ENCODE peak calls at places on chromosomes 6 and 20, in eight cellular contexts. E is Daoy; V is right cardiac atrium; X is NCI-H82; Q is sigmoid colon; D is CD4-positive, alpha-beta T cell; J is NCI-H1436; B is cardiac muscle cell. A is an unnamed sample.

GRCh38 chr20:63101781-63102719 is 95.3 kb upstream of the BHLHE23 start:
- DNase-seq in J (no peak), D (peak; percentile 56), E (peak; percentile 52), B (peak; percentile 61), Q (peak; percentile 70), V (peak; percentile 68), X (no peak), A (peak; percentile 68)

GRCh38 chr20:45552456-45552855 is 5.3 kb upstream of the EPPIN start:
- DNase-seq in B (no peak), X (no peak), Q (no peak), D (no peak), V (no peak), E (no peak), J (no peak), A (no peak)

GRCh38 chr6:147201885-147202515 is 2.2 kb upstream of the STXBP5 start:
- DNase-seq in V (no peak), E (peak; percentile 67), J (peak; percentile 21), B (peak; percentile 53), X (peak; percentile 81), D (no peak), Q (no peak), A (peak; percentile 21)

GRCh38 chr6:108798672-108799355 is 49.4 kb upstream of the ARMC2 start:
- DNase-seq in B (peak; percentile 57), V (peak; percentile 69), Q (no peak), X (peak; percentile 93), D (peak; percentile 58), E (peak; percentile 7), J (no peak), A (peak; percentile 44)

GRCh38 chr6:131387706-131388455 is 185.1 kb upstream of the ARG1 start:
- DNase-seq in X (no peak), E (no peak), Q (no peak), V (no peak), D (no peak), B (no peak), J (no peak), A (no peak)

GRCh38 chr6:13767121-13767794 is 47.1 kb downstream of the MCUR1 start:
- DNase-seq in D (peak; percentile 47), J (no peak), E (peak; percentile 53), X (no peak), B (peak; percentile 40), V (peak; percentile 71), Q (peak; percentile 89), A (peak; percentile 48)

GRCh38 chr6:71478834-71479541 is 190.4 kb downstream of the OGFRL1 start:
- DNase-seq in X (no peak), V (no peak), Q (no peak), J (no peak), E (peak; percentile 87), B (peak; percentile 97), D (no peak), A (no peak)

GRCh38 chr6:106568518-106568917 is 60.8 kb downstream of the RTN4IP1 start:
- DNase-seq in B (no peak), Q (no peak), V (no peak), X (no peak), D (no peak), J (no peak), E (no peak), A (no peak)

GRCh38 chr6:99270852-99271251 is 78.6 kb downstream of the FAXC start:
- DNase-seq in D (no peak), V (no peak), X (no peak), B (no peak), J (no peak), E (no peak), Q (no peak), A (no peak)

GRCh38 chr6:96522469-96523009 is 933 bp downstream of the UFL1 start:
- DNase-seq in D (no peak), J (no peak), X (peak; percentile 24), B (peak; percentile 22), Q (no peak), V (no peak), E (peak; percentile 5), A (no peak)

GRCh38 chr6:65787787-65788186 is 80.8 kb upstream of the EYS start:
- DNase-seq in D (no peak), E (peak; percentile 59), Q (no peak), B (no peak), V (peak; percentile 32), J (no peak), X (no peak), A (no peak)

GRCh38 chr6:157198425-157199279 is 124.7 kb downstream of the TMEM242 start:
- DNase-seq in V (no peak), B (peak; percentile 30), D (no peak), Q (peak; percentile 82), X (no peak), J (peak; percentile 88), E (no peak), A (no peak)

GRCh38 chr6:36839819-36840379 is 655 bp upstream of the CPNE5 start:
- DNase-seq in B (peak; percentile 54), Q (no peak), V (peak; percentile 89), J (peak; percentile 19), D (peak; percentile 46), X (peak; percentile 70), E (peak; percentile 44), A (peak; percentile 66)

GRCh38 chr6:163536770-163537169 is 122.3 kb downstream of the QKI start:
- DNase-seq in B (peak; percentile 41), Q (no peak), J (no peak), E (peak; percentile 68), X (no peak), D (no peak), V (no peak), A (no peak)

GRCh38 chr20:11544029-11544678 is 373.5 kb upstream of the BTBD3 start:
- DNase-seq in X (peak; percentile 79), B (peak; percentile 83), V (no peak), E (peak; percentile 57), D (no peak), Q (no peak), J (peak; percentile 58), A (no peak)

GRCh38 chr6:160004018-160004417 is 35.1 kb downstream of the IGF2R start:
- DNase-seq in Q (no peak), E (no peak), D (no peak), V (no peak), J (no peak), X (no peak), B (no peak), A (no peak)

GRCh38 chr6:69729870-69730449 is 66.8 kb downstream of the LMBRD1 start:
- DNase-seq in D (no peak), X (peak; percentile 0), V (no peak), J (no peak), B (peak; percentile 20), Q (no peak), E (no peak), A (no peak)

GRCh38 chr6:43715056-43715788 is 27.6 kb upstream of the MRPS18A start:
- DNase-seq in V (no peak), J (no peak), E (no peak), D (no peak), B (no peak), Q (peak; percentile 25), X (no peak), A (no peak)

GRCh38 chr6:159255434-159255951 is 86.3 kb downstream of the FNDC1 start:
- DNase-seq in D (no peak), Q (no peak), X (no peak), E (no peak), V (no peak), B (no peak), J (no peak), A (no peak)

GRCh38 chr20:61871160-61871559 is 194.5 kb downstream of the TAF4 start:
- DNase-seq in B (no peak), Q (no peak), X (no peak), V (no peak), D (no peak), E (no peak), J (no peak), A (no peak)

GRCh38 chr6:151962246-151962846 is 154.9 kb downstream of the ESR1 start:
- DNase-seq in X (no peak), E (peak; percentile 60), J (no peak), D (no peak), B (peak; percentile 67), Q (no peak), V (no peak), A (no peak)

GRCh38 chr20:56911946-56912345 is 282.8 kb downstream of the TFAP2C start:
- DNase-seq in V (no peak), Q (no peak), E (no peak), D (no peak), J (no peak), B (no peak), X (no peak), A (no peak)

GRCh38 chr6:79610301-79611009 is 20.7 kb upstream of the SH3BGRL2 start:
- DNase-seq in J (no peak), D (no peak), X (no peak), V (no peak), Q (no peak), B (no peak), E (no peak), A (no peak)

GRCh38 chr6:168648240-168648639 is 207.3 kb downstream of the SMOC2 start:
- DNase-seq in B (no peak), J (no peak), Q (peak; percentile 61), E (peak; percentile 32), D (no peak), V (no peak), X (no peak), A (no peak)

GRCh38 chr6:106629859-106630163 is 433 bp downstream of the QRSL1 start:
- DNase-seq in V (no peak), X (no peak), E (no peak), B (no peak), D (no peak), J (no peak), Q (no peak), A (no peak)

GRCh38 chr6:163342571-163343539 is 71.7 kb upstream of the QKI start:
- DNase-seq in V (peak; percentile 37), J (no peak), B (no peak), X (no peak), E (no peak), Q (no peak), D (no peak), A (no peak)

GRCh38 chr6:45676376-45676775 is 298.6 kb upstream of the SUPT3H start:
- DNase-seq in E (no peak), D (no peak), V (no peak), B (no peak), J (no peak), X (no peak), Q (no peak), A (no peak)

GRCh38 chr20:49668181-49668877 is 45.3 kb downstream of the B4GALT5 start:
- DNase-seq in Q (no peak), D (peak; percentile 45), J (no peak), X (peak; percentile 63), V (peak; percentile 79), B (no peak), E (no peak), A (peak; percentile 63)

GRCh38 chr6:38688579-38689087 is 14.3 kb downstream of the GLO1 start:
- DNase-seq in J (no peak), X (peak; percentile 90), E (no peak), B (no peak), D (no peak), Q (no peak), V (no peak), A (no peak)

GRCh38 chr20:50189681-50190250 is 864 bp upstream of the CEBPB start:
- DNase-seq in Q (no peak), J (no peak), D (peak; percentile 48), X (no peak), V (peak; percentile 86), B (peak; percentile 22), E (peak; percentile 13), A (no peak)

GRCh38 chr20:8530022-8530421 is 398.0 kb downstream of the PLCB1 start:
- DNase-seq in V (no peak), E (no peak), J (no peak), D (no peak), X (no peak), B (no peak), Q (no peak), A (no peak)

GRCh38 chr6:147058786-147059434 is 145.3 kb upstream of the STXBP5 start:
- DNase-seq in J (no peak), V (no peak), X (peak; percentile 60), B (no peak), E (no peak), Q (no peak), D (no peak), A (no peak)

GRCh38 chr6:147530132-147531060 is 21.9 kb downstream of the SAMD5 start:
- DNase-seq in E (peak; percentile 78), Q (no peak), D (no peak), X (no peak), V (no peak), J (no peak), B (no peak), A (no peak)

GRCh38 chr6:36285797-36286196 is 15.9 kb downstream of the PNPLA1 start:
- DNase-seq in Q (no peak), D (no peak), E (no peak), V (no peak), J (no peak), B (no peak), X (no peak), A (no peak)

A was measured in activated T-cell treated with anti-CD3 and anti-CD28 coated beads, Interleukin-2, amount 50 U/mL, for 1 hour.